ENCODE peak calls at places on chromosomes 7 and 10, in ten cellular contexts. M is HFFc6; G is stimulated activated naive B cell treated with anti-CD40 and anti-IgM and Interleukin-4, amounts not matched to agents 10 μg/mL and 1 μg/mL and 100 μg/mL, for 72 hours; E is activated T-cell treated with anti-CD3 and anti-CD28 coated beads for 1 hour; H is fibroblast of lung; T is activated CD4-positive, CD25-positive, alpha-beta regulatory T cell; R is Right ventricle myocardium superior; L is dorsolateral prefrontal cortex; J is AG04450; N is NCI-H510A treated with DMSO at 0.1 percent for 48 hours. Z is an unnamed sample.

GRCh38 chr7:2037805-2038635 is 194.7 kb downstream of the MAD1L1 start:
- DNase-seq in G (peak), H (peak), L (no peak), R (peak), M (peak), N (no peak), T (no peak), E (no peak), J (no peak), Z (no peak)

GRCh38 chr7:4227105-4228010 is 454.7 kb upstream of the FOXK1 start:
- DNase-seq in N (no peak), J (no peak), E (no peak), L (no peak), G (no peak), H (peak), M (no peak), R (no peak), T (no peak), Z (no peak)

GRCh38 chr10:97065128-97065527 is 120.6 kb downstream of the SLIT1 start:
- DNase-seq in M (peak), N (no peak), E (no peak), R (no peak), H (no peak), L (no peak), G (no peak), J (no peak), T (no peak), Z (no peak)

GRCh38 chr7:80037689-80038088 is 96.9 kb upstream of the GNAI1 start:
- DNase-seq in J (no peak), L (no peak), N (no peak), E (no peak), T (no peak), R (no peak), M (no peak), G (no peak), H (no peak), Z (no peak)

GRCh38 chr7:94908204-94909022 is 1.0 kb downstream of the PPP1R9A start:
- DNase-seq in M (no peak), R (peak), T (no peak), J (no peak), G (no peak), H (peak), E (no peak), N (peak), L (peak), Z (no peak)

GRCh38 chr7:123460616-123461015 is 73.8 kb downstream of the IQUB start:
- DNase-seq in H (peak), J (no peak), E (no peak), T (no peak), L (no peak), M (peak), N (no peak), G (no peak), R (no peak), Z (no peak)

GRCh38 chr7:150979706-150980390 is 1.7 kb upstream of the KCNH2 start:
- DNase-seq in G (no peak), N (no peak), T (no peak), M (no peak), H (no peak), E (no peak), L (no peak), J (no peak), R (no peak), Z (no peak)

GRCh38 chr10:123144697-123145541 is 3.0 kb upstream of the HMX2 start:
- DNase-seq in T (no peak), M (no peak), L (no peak), J (no peak), E (no peak), R (no peak), G (no peak), N (no peak), H (no peak), Z (no peak)

GRCh38 chr7:30920021-30920583 is 8.4 kb downstream of the AQP1 start:
- DNase-seq in J (no peak), N (no peak), R (peak), T (no peak), E (no peak), H (peak), G (no peak), L (no peak), M (peak), Z (no peak)

GRCh38 chr10:78925275-78925674 is 143.5 kb upstream of the ZMIZ1 start:
- DNase-seq in H (no peak), T (no peak), M (no peak), R (no peak), E (no peak), L (no peak), J (no peak), N (no peak), G (no peak), Z (no peak)

Z was measured in activated CD4-positive, alpha-beta T cell treated with anti-CD3 and anti-CD28 coated beads for 1 hour.